ENCODE peak calls at places on chromosomes 2 and 18, in nine cellular contexts. One of them, this sample, is unnamed.
A peak's percentile ranks its signal among the peaks of the same experiment; 100 is the strongest.

GRCh38 chr18:12307871-12308385 is at the start of gene TUBB6:
- DNase-seq in activated T-helper 1 cell treated with anti-CD3 and anti-CD28 coated beads, Interleukin-2, amount 50 U/mL, for 16 hours: no peak
- DNase-seq in epithelial cell of esophagus: peak; percentile 81
- DNase-seq in NCI-H1436: peak; percentile 13
- DNase-seq in GM20000: peak; percentile 97
- DNase-seq in stimulated activated CD8-positive, alpha-beta memory T cell treated with anti-CD3 and anti-CD28 coated beads, Interleukin-4, amount 100 ng/mL, for 24 hours: peak; percentile 27
- DNase-seq in stimulated activated naive B cell treated with anti-CD40 and anti-IgM and Interleukin-4, amounts not matched to agents 10 μg/mL and 1 μg/mL and 100 μg/mL, for 72 hours: peak; percentile 55
- DNase-seq in AG09309: no peak
- DNase-seq in lower leg skin: peak; percentile 93
- DNase-seq in this sample: peak; percentile 85

GRCh38 chr2:15316370-15316814 is 244.7 kb downstream of the NBAS start:
- DNase-seq in activated T-helper 1 cell treated with anti-CD3 and anti-CD28 coated beads, Interleukin-2, amount 50 U/mL, for 16 hours: no peak
- DNase-seq in epithelial cell of esophagus: no peak
- DNase-seq in NCI-H1436: no peak
- DNase-seq in GM20000: no peak
- DNase-seq in stimulated activated CD8-positive, alpha-beta memory T cell treated with anti-CD3 and anti-CD28 coated beads, Interleukin-4, amount 100 ng/mL, for 24 hours: peak; percentile 24
- DNase-seq in stimulated activated naive B cell treated with anti-CD40 and anti-IgM and Interleukin-4, amounts not matched to agents 10 μg/mL and 1 μg/mL and 100 μg/mL, for 72 hours: no peak
- DNase-seq in AG09309: no peak
- DNase-seq in lower leg skin: no peak
- DNase-seq in this sample: no peak

GRCh38 chr2:69149631-69150215 is 136.7 kb downstream of the ANTXR1 start:
- DNase-seq in activated T-helper 1 cell treated with anti-CD3 and anti-CD28 coated beads, Interleukin-2, amount 50 U/mL, for 16 hours: no peak
- DNase-seq in epithelial cell of esophagus: no peak
- DNase-seq in NCI-H1436: no peak
- DNase-seq in GM20000: no peak
- DNase-seq in stimulated activated CD8-positive, alpha-beta memory T cell treated with anti-CD3 and anti-CD28 coated beads, Interleukin-4, amount 100 ng/mL, for 24 hours: no peak
- DNase-seq in stimulated activated naive B cell treated with anti-CD40 and anti-IgM and Interleukin-4, amounts not matched to agents 10 μg/mL and 1 μg/mL and 100 μg/mL, for 72 hours: no peak
- DNase-seq in AG09309: peak; percentile 68
- DNase-seq in lower leg skin: peak; percentile 87
- DNase-seq in this sample: peak; percentile 80

GRCh38 chr2:232437130-232437620 is 18.8 kb upstream of the ALPI start:
- DNase-seq in activated T-helper 1 cell treated with anti-CD3 and anti-CD28 coated beads, Interleukin-2, amount 50 U/mL, for 16 hours: no peak
- DNase-seq in epithelial cell of esophagus: no peak
- DNase-seq in NCI-H1436: no peak
- DNase-seq in GM20000: no peak
- DNase-seq in stimulated activated CD8-positive, alpha-beta memory T cell treated with anti-CD3 and anti-CD28 coated beads, Interleukin-4, amount 100 ng/mL, for 24 hours: no peak
- DNase-seq in stimulated activated naive B cell treated with anti-CD40 and anti-IgM and Interleukin-4, amounts not matched to agents 10 μg/mL and 1 μg/mL and 100 μg/mL, for 72 hours: no peak
- DNase-seq in AG09309: no peak
- DNase-seq in lower leg skin: peak; percentile 78
- DNase-seq in this sample: no peak

GRCh38 chr18:57122906-57123510 is 23.9 kb upstream of the BOD1L2 start:
- DNase-seq in activated T-helper 1 cell treated with anti-CD3 and anti-CD28 coated beads, Interleukin-2, amount 50 U/mL, for 16 hours: no peak
- DNase-seq in epithelial cell of esophagus: no peak
- DNase-seq in NCI-H1436: no peak
- DNase-seq in GM20000: no peak
- DNase-seq in stimulated activated CD8-positive, alpha-beta memory T cell treated with anti-CD3 and anti-CD28 coated beads, Interleukin-4, amount 100 ng/mL, for 24 hours: no peak
- DNase-seq in stimulated activated naive B cell treated with anti-CD40 and anti-IgM and Interleukin-4, amounts not matched to agents 10 μg/mL and 1 μg/mL and 100 μg/mL, for 72 hours: no peak
- DNase-seq in AG09309: no peak
- DNase-seq in lower leg skin: no peak
- DNase-seq in this sample: no peak

GRCh38 chr2:1599301-1600085 is 144.8 kb downstream of the PXDN start:
- DNase-seq in activated T-helper 1 cell treated with anti-CD3 and anti-CD28 coated beads, Interleukin-2, amount 50 U/mL, for 16 hours: no peak
- DNase-seq in epithelial cell of esophagus: no peak
- DNase-seq in NCI-H1436: no peak
- DNase-seq in GM20000: no peak
- DNase-seq in stimulated activated CD8-positive, alpha-beta memory T cell treated with anti-CD3 and anti-CD28 coated beads, Interleukin-4, amount 100 ng/mL, for 24 hours: no peak
- DNase-seq in stimulated activated naive B cell treated with anti-CD40 and anti-IgM and Interleukin-4, amounts not matched to agents 10 μg/mL and 1 μg/mL and 100 μg/mL, for 72 hours: no peak
- DNase-seq in AG09309: no peak
- DNase-seq in lower leg skin: peak; percentile 82
- DNase-seq in this sample: no peak

GRCh38 chr2:71830497-71831207 is 317.0 kb downstream of the CYP26B1 start:
- DNase-seq in activated T-helper 1 cell treated with anti-CD3 and anti-CD28 coated beads, Interleukin-2, amount 50 U/mL, for 16 hours: no peak
- DNase-seq in epithelial cell of esophagus: no peak
- DNase-seq in NCI-H1436: no peak
- DNase-seq in GM20000: no peak
- DNase-seq in stimulated activated CD8-positive, alpha-beta memory T cell treated with anti-CD3 and anti-CD28 coated beads, Interleukin-4, amount 100 ng/mL, for 24 hours: no peak
- DNase-seq in stimulated activated naive B cell treated with anti-CD40 and anti-IgM and Interleukin-4, amounts not matched to agents 10 μg/mL and 1 μg/mL and 100 μg/mL, for 72 hours: no peak
- DNase-seq in AG09309: peak; percentile 11
- DNase-seq in lower leg skin: no peak
- DNase-seq in this sample: peak; percentile 21

GRCh38 chr2:232674491-232674890 is 22.6 kb upstream of the GIGYF2 start:
- DNase-seq in activated T-helper 1 cell treated with anti-CD3 and anti-CD28 coated beads, Interleukin-2, amount 50 U/mL, for 16 hours: no peak
- DNase-seq in epithelial cell of esophagus: no peak
- DNase-seq in NCI-H1436: no peak
- DNase-seq in GM20000: no peak
- DNase-seq in stimulated activated CD8-positive, alpha-beta memory T cell treated with anti-CD3 and anti-CD28 coated beads, Interleukin-4, amount 100 ng/mL, for 24 hours: no peak
- DNase-seq in stimulated activated naive B cell treated with anti-CD40 and anti-IgM and Interleukin-4, amounts not matched to agents 10 μg/mL and 1 μg/mL and 100 μg/mL, for 72 hours: no peak
- DNase-seq in AG09309: no peak
- DNase-seq in lower leg skin: no peak
- DNase-seq in this sample: no peak

GRCh38 chr2:134307334-134307733 is 53.5 kb downstream of the MGAT5 start:
- DNase-seq in activated T-helper 1 cell treated with anti-CD3 and anti-CD28 coated beads, Interleukin-2, amount 50 U/mL, for 16 hours: no peak
- DNase-seq in epithelial cell of esophagus: no peak
- DNase-seq in NCI-H1436: no peak
- DNase-seq in GM20000: no peak
- DNase-seq in stimulated activated CD8-positive, alpha-beta memory T cell treated with anti-CD3 and anti-CD28 coated beads, Interleukin-4, amount 100 ng/mL, for 24 hours: no peak
- DNase-seq in stimulated activated naive B cell treated with anti-CD40 and anti-IgM and Interleukin-4, amounts not matched to agents 10 μg/mL and 1 μg/mL and 100 μg/mL, for 72 hours: no peak
- DNase-seq in AG09309: no peak
- DNase-seq in lower leg skin: no peak
- DNase-seq in this sample: no peak

GRCh38 chr2:36322108-36322507 is 33.5 kb upstream of the CRIM1 start:
- DNase-seq in activated T-helper 1 cell treated with anti-CD3 and anti-CD28 coated beads, Interleukin-2, amount 50 U/mL, for 16 hours: no peak
- DNase-seq in epithelial cell of esophagus: peak; percentile 69
- DNase-seq in NCI-H1436: no peak
- DNase-seq in GM20000: no peak
- DNase-seq in stimulated activated CD8-positive, alpha-beta memory T cell treated with anti-CD3 and anti-CD28 coated beads, Interleukin-4, amount 100 ng/mL, for 24 hours: no peak
- DNase-seq in stimulated activated naive B cell treated with anti-CD40 and anti-IgM and Interleukin-4, amounts not matched to agents 10 μg/mL and 1 μg/mL and 100 μg/mL, for 72 hours: no peak
- DNase-seq in AG09309: peak; percentile 41
- DNase-seq in lower leg skin: no peak
- DNase-seq in this sample: peak; percentile 47

GRCh38 chr18:25825066-25825465 is 265.3 kb downstream of the SS18 start:
- DNase-seq in activated T-helper 1 cell treated with anti-CD3 and anti-CD28 coated beads, Interleukin-2, amount 50 U/mL, for 16 hours: no peak
- DNase-seq in epithelial cell of esophagus: no peak
- DNase-seq in NCI-H1436: no peak
- DNase-seq in GM20000: no peak
- DNase-seq in stimulated activated CD8-positive, alpha-beta memory T cell treated with anti-CD3 and anti-CD28 coated beads, Interleukin-4, amount 100 ng/mL, for 24 hours: no peak
- DNase-seq in stimulated activated naive B cell treated with anti-CD40 and anti-IgM and Interleukin-4, amounts not matched to agents 10 μg/mL and 1 μg/mL and 100 μg/mL, for 72 hours: no peak
- DNase-seq in AG09309: no peak
- DNase-seq in lower leg skin: no peak
- DNase-seq in this sample: peak; percentile 19

GRCh38 chr2:46538393-46538792 is 59.0 kb downstream of the TMEM247 start:
- DNase-seq in activated T-helper 1 cell treated with anti-CD3 and anti-CD28 coated beads, Interleukin-2, amount 50 U/mL, for 16 hours: no peak
- DNase-seq in epithelial cell of esophagus: peak; percentile 46
- DNase-seq in NCI-H1436: no peak
- DNase-seq in GM20000: no peak
- DNase-seq in stimulated activated CD8-positive, alpha-beta memory T cell treated with anti-CD3 and anti-CD28 coated beads, Interleukin-4, amount 100 ng/mL, for 24 hours: no peak
- DNase-seq in stimulated activated naive B cell treated with anti-CD40 and anti-IgM and Interleukin-4, amounts not matched to agents 10 μg/mL and 1 μg/mL and 100 μg/mL, for 72 hours: no peak
- DNase-seq in AG09309: no peak
- DNase-seq in lower leg skin: no peak
- DNase-seq in this sample: peak; percentile 13

GRCh38 chr2:157305713-157306110 is 19.9 kb downstream of the ERMN start:
- DNase-seq in activated T-helper 1 cell treated with anti-CD3 and anti-CD28 coated beads, Interleukin-2, amount 50 U/mL, for 16 hours: no peak
- DNase-seq in epithelial cell of esophagus: no peak
- DNase-seq in NCI-H1436: no peak
- DNase-seq in GM20000: no peak
- DNase-seq in stimulated activated CD8-positive, alpha-beta memory T cell treated with anti-CD3 and anti-CD28 coated beads, Interleukin-4, amount 100 ng/mL, for 24 hours: no peak
- DNase-seq in stimulated activated naive B cell treated with anti-CD40 and anti-IgM and Interleukin-4, amounts not matched to agents 10 μg/mL and 1 μg/mL and 100 μg/mL, for 72 hours: no peak
- DNase-seq in AG09309: no peak
- DNase-seq in lower leg skin: no peak
- DNase-seq in this sample: no peak

GRCh38 chr2:115200016-115200415 is 757.6 kb downstream of the DPP10 start:
- DNase-seq in activated T-helper 1 cell treated with anti-CD3 and anti-CD28 coated beads, Interleukin-2, amount 50 U/mL, for 16 hours: no peak
- DNase-seq in epithelial cell of esophagus: no peak
- DNase-seq in NCI-H1436: no peak
- DNase-seq in GM20000: no peak
- DNase-seq in stimulated activated CD8-positive, alpha-beta memory T cell treated with anti-CD3 and anti-CD28 coated beads, Interleukin-4, amount 100 ng/mL, for 24 hours: no peak
- DNase-seq in stimulated activated naive B cell treated with anti-CD40 and anti-IgM and Interleukin-4, amounts not matched to agents 10 μg/mL and 1 μg/mL and 100 μg/mL, for 72 hours: no peak
- DNase-seq in AG09309: no peak
- DNase-seq in lower leg skin: no peak
- DNase-seq in this sample: no peak

GRCh38 chr2:60756097-60757087 is at the start of gene PAPOLG:
- DNase-seq in activated T-helper 1 cell treated with anti-CD3 and anti-CD28 coated beads, Interleukin-2, amount 50 U/mL, for 16 hours: peak; percentile 93
- DNase-seq in epithelial cell of esophagus: peak; percentile 95
- DNase-seq in NCI-H1436: peak; percentile 94
- DNase-seq in GM20000: peak; percentile 95
- DNase-seq in stimulated activated CD8-positive, alpha-beta memory T cell treated with anti-CD3 and anti-CD28 coated beads, Interleukin-4, amount 100 ng/mL, for 24 hours: peak; percentile 98
- DNase-seq in stimulated activated naive B cell treated with anti-CD40 and anti-IgM and Interleukin-4, amounts not matched to agents 10 μg/mL and 1 μg/mL and 100 μg/mL, for 72 hours: peak; percentile 94
- DNase-seq in AG09309: peak; percentile 54
- DNase-seq in lower leg skin: peak; percentile 99
- DNase-seq in this sample: peak; percentile 94

GRCh38 chr2:96324716-96325037 is 440 bp upstream of the ITPRIPL1 start:
- DNase-seq in activated T-helper 1 cell treated with anti-CD3 and anti-CD28 coated beads, Interleukin-2, amount 50 U/mL, for 16 hours: no peak
- DNase-seq in epithelial cell of esophagus: no peak
- DNase-seq in NCI-H1436: no peak
- DNase-seq in GM20000: peak; percentile 58
- DNase-seq in stimulated activated CD8-positive, alpha-beta memory T cell treated with anti-CD3 and anti-CD28 coated beads, Interleukin-4, amount 100 ng/mL, for 24 hours: peak; percentile 25
- DNase-seq in stimulated activated naive B cell treated with anti-CD40 and anti-IgM and Interleukin-4, amounts not matched to agents 10 μg/mL and 1 μg/mL and 100 μg/mL, for 72 hours: peak; percentile 9
- DNase-seq in AG09309: no peak
- DNase-seq in lower leg skin: no peak
- DNase-seq in this sample: no peak

GRCh38 chr2:47060652-47061170 is 94.4 kb downstream of the STPG4 start:
- DNase-seq in activated T-helper 1 cell treated with anti-CD3 and anti-CD28 coated beads, Interleukin-2, amount 50 U/mL, for 16 hours: no peak
- DNase-seq in epithelial cell of esophagus: no peak
- DNase-seq in NCI-H1436: no peak
- DNase-seq in GM20000: no peak
- DNase-seq in stimulated activated CD8-positive, alpha-beta memory T cell treated with anti-CD3 and anti-CD28 coated beads, Interleukin-4, amount 100 ng/mL, for 24 hours: no peak
- DNase-seq in stimulated activated naive B cell treated with anti-CD40 and anti-IgM and Interleukin-4, amounts not matched to agents 10 μg/mL and 1 μg/mL and 100 μg/mL, for 72 hours: no peak
- DNase-seq in AG09309: no peak
- DNase-seq in lower leg skin: no peak
- DNase-seq in this sample: no peak

GRCh38 chr2:222421626-222422025 is 2.7 kb upstream of the SGPP2 start:
- DNase-seq in activated T-helper 1 cell treated with anti-CD3 and anti-CD28 coated beads, Interleukin-2, amount 50 U/mL, for 16 hours: no peak
- DNase-seq in epithelial cell of esophagus: no peak
- DNase-seq in NCI-H1436: no peak
- DNase-seq in GM20000: no peak
- DNase-seq in stimulated activated CD8-positive, alpha-beta memory T cell treated with anti-CD3 and anti-CD28 coated beads, Interleukin-4, amount 100 ng/mL, for 24 hours: no peak
- DNase-seq in stimulated activated naive B cell treated with anti-CD40 and anti-IgM and Interleukin-4, amounts not matched to agents 10 μg/mL and 1 μg/mL and 100 μg/mL, for 72 hours: no peak
- DNase-seq in AG09309: no peak
- DNase-seq in lower leg skin: no peak
- DNase-seq in this sample: no peak

GRCh38 chr2:16507655-16508054 is 158.0 kb downstream of the CYRIA start:
- DNase-seq in activated T-helper 1 cell treated with anti-CD3 and anti-CD28 coated beads, Interleukin-2, amount 50 U/mL, for 16 hours: no peak
- DNase-seq in epithelial cell of esophagus: peak; percentile 13
- DNase-seq in NCI-H1436: no peak
- DNase-seq in GM20000: no peak
- DNase-seq in stimulated activated CD8-positive, alpha-beta memory T cell treated with anti-CD3 and anti-CD28 coated beads, Interleukin-4, amount 100 ng/mL, for 24 hours: no peak
- DNase-seq in stimulated activated naive B cell treated with anti-CD40 and anti-IgM and Interleukin-4, amounts not matched to agents 10 μg/mL and 1 μg/mL and 100 μg/mL, for 72 hours: no peak
- DNase-seq in AG09309: no peak
- DNase-seq in lower leg skin: no peak
- DNase-seq in this sample: no peak

This sample was measured in myocyte.